ENCODE peak calls at places on chromosome 12, in four cellular contexts. One of them, this sample, is unnamed.

GRCh38 chr12:112409064-112409905 is at the start of gene RPL6:
- DNase-seq in A549: peak
- DNase-seq in GM12878: peak
- DNase-seq in K562: peak
- DNase-seq in this sample: peak

GRCh38 chr12:89573081-89573810 is 47.4 kb upstream of the POC1B start:
- DNase-seq in A549: no peak
- DNase-seq in GM12878: no peak
- DNase-seq in K562: no peak
- DNase-seq in this sample: no peak

GRCh38 chr12:119302334-119303132 is 32.0 kb upstream of the CCDC60 start:
- DNase-seq in A549: no peak
- DNase-seq in GM12878: no peak
- DNase-seq in K562: no peak
- DNase-seq in this sample: no peak

GRCh38 chr12:64837427-64837826 is 13.0 kb downstream of the TBC1D30 start:
- DNase-seq in A549: no peak
- DNase-seq in GM12878: no peak
- DNase-seq in K562: no peak
- DNase-seq in this sample: no peak

GRCh38 chr12:120544691-120545090 is 10.5 kb downstream of the RNF10 start:
- DNase-seq in A549: no peak
- DNase-seq in GM12878: no peak
- DNase-seq in K562: no peak
- DNase-seq in this sample: no peak

GRCh38 chr12:104299842-104300481 is 3.6 kb upstream of the EID3 start:
- DNase-seq in A549: peak
- DNase-seq in GM12878: no peak
- DNase-seq in K562: no peak
- DNase-seq in this sample: no peak

GRCh38 chr12:92973614-92974013 is 44.5 kb upstream of the EEA1 start:
- DNase-seq in A549: peak
- DNase-seq in GM12878: peak
- DNase-seq in K562: no peak
- DNase-seq in this sample: peak

GRCh38 chr12:48795550-48796455 is 6.9 kb upstream of the ADCY6 start:
- DNase-seq in A549: peak
- DNase-seq in GM12878: peak
- DNase-seq in K562: peak
- DNase-seq in this sample: peak

GRCh38 chr12:3005736-3006135 is 46.5 kb downstream of the TEAD4 start:
- DNase-seq in A549: no peak
- DNase-seq in GM12878: no peak
- DNase-seq in K562: no peak
- DNase-seq in this sample: peak

GRCh38 chr12:17017402-17017801 is 411.4 kb upstream of the LMO3 start:
- DNase-seq in A549: peak
- DNase-seq in GM12878: no peak
- DNase-seq in K562: no peak
- DNase-seq in this sample: no peak

GRCh38 chr12:120394483-120395367 is 25.8 kb upstream of the MSI1 start:
- DNase-seq in A549: no peak
- DNase-seq in GM12878: no peak
- DNase-seq in K562: no peak
- DNase-seq in this sample: no peak

GRCh38 chr12:14111230-14111865 is 129.9 kb upstream of the GRIN2B start:
- DNase-seq in A549: peak
- DNase-seq in GM12878: peak
- DNase-seq in K562: no peak
- DNase-seq in this sample: no peak
- TF ChIP-seq RAD21 in A549: no peak
- TF ChIP-seq RAD21 in GM12878: peak
- TF ChIP-seq RAD21 in K562: no peak
- TF ChIP-seq RAD21 in this sample: no peak

DNA sequence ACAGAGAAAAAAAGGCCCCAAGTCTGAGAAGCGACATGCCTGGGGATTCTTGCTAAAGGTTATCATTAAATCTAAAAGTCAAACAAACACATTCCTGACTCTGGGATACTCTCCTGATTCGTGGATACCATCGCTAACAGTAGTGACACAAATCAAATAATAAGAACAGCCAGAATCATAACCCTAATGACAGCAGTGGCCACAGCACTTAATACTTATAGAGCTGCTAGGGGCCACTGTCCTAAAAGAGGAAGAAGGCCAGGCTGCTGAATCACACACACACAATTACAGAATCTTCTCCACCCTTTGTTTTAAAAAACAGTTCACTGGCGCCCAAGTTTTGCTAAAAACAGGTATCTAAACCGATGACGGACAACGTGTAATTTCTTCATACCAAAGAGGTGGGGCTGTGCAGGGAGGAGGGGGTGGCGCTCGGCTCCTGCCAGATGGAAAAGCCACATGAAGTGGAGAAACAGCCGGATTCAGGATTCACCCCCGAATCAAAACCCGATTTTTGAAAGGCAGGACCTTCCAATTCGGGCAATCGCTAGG is 1.1 kb downstream of the CLIP1 start:
- DNase-seq in A549: peak
- DNase-seq in GM12878: no peak
- DNase-seq in K562: peak
- DNase-seq in this sample: peak
- TF ChIP-seq ELK1 in A549: no peak
- TF ChIP-seq ELK1 in GM12878: no peak
- TF ChIP-seq ELK1 in K562: no peak
- TF ChIP-seq ELK1 in this sample: no peak

DNA sequence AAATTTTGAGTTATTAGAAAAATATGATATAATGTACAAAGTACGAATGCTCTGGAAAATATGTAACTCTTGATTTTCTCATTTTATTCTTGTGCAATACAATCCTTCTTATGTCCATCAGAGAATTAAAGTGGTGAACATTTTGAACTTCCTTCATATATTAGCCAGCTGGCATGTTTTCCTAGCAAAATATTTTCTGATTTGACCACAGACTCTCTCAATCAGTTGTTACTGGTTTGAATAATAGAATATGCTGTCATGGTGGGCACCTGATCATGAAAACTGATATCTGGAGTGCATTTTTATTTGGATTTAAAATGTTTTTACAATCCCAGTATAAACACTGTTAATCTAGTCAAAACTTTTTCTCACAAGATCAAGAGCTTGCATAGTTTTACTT is 24.2 kb downstream of the PARPBP start:
- DNase-seq in A549: no peak
- DNase-seq in GM12878: no peak
- DNase-seq in K562: no peak
- DNase-seq in this sample: no peak
- TF ChIP-seq POLR2A in A549: no peak
- TF ChIP-seq POLR2A in GM12878: no peak
- TF ChIP-seq POLR2A in K562: no peak
- TF ChIP-seq POLR2A in this sample: no peak

GRCh38 chr12:131052063-131052781 is 98.5 kb downstream of the ADGRD1 start:
- DNase-seq in A549: no peak
- DNase-seq in GM12878: no peak
- DNase-seq in K562: no peak
- DNase-seq in this sample: no peak
- TF ChIP-seq RAD21 in A549: no peak
- TF ChIP-seq RAD21 in GM12878: no peak
- TF ChIP-seq RAD21 in K562: no peak
- TF ChIP-seq RAD21 in this sample: no peak

GRCh38 chr12:6961278-6961694 is 9.2 kb downstream of the PHB2 start:
- DNase-seq in A549: no peak
- DNase-seq in GM12878: no peak
- DNase-seq in K562: peak
- DNase-seq in this sample: no peak
- TF ChIP-seq ELK1 in A549: no peak
- TF ChIP-seq ELK1 in GM12878: no peak
- TF ChIP-seq ELK1 in K562: no peak
- TF ChIP-seq ELK1 in this sample: no peak

DNA sequence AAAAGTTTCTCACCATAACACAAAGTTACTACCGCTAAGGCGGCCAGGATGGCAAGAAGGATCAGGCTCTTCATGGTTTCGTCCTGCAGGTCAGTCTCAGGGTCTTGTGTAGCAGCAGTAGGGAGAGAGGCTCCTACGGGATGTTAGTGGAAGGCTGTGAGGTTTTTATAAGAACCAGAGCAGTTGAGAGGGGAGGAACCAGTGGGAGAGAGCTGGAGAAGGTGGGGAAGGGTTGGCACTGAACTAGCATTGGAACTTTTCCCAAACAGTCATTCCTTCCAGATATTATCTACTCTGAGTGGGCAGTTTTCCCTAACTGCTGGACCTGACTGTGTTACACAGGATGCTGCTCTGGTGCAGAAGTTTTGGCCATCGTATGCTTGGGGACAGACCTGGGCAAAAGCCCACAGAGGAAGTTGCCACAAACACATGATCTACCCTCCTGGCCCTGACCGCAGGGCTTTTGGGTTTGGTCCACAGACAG is at the start of gene MGP:
- DNase-seq in A549: no peak
- DNase-seq in GM12878: no peak
- DNase-seq in K562: no peak
- DNase-seq in this sample: peak
- TF ChIP-seq POLR2A in A549: no peak
- TF ChIP-seq POLR2A in GM12878: no peak
- TF ChIP-seq POLR2A in K562: no peak
- TF ChIP-seq POLR2A in this sample: no peak

This sample was measured in IMR-90.